ENCODE peak calls at places on chromosomes 3 and 15, in eight cellular contexts. R is PC-3, J is PC-9, B is HepG2, W is mesenchymal stem cell, G is H9, Z is hepatocyte, X is K562. U is an unnamed sample. For H3K9me3, the result is how much of the 10 kb centered on the place peaks cover.

GRCh38 chr3:186340211-186340610 is 21.8 kb downstream of the DGKG start:
- DNase-seq in G (no peak), W (no peak), X (no peak), Z (no peak), J (no peak), B (no peak), R (peak), U (no peak)

GRCh38 chr3:107870989-107871638 is 219.7 kb downstream of the CD47 start:
- DNase-seq in W (no peak), J (peak), Z (no peak), R (peak), G (no peak), X (no peak), B (no peak), U (no peak)

GRCh38 chr3:23377928-23378672 is 175.0 kb downstream of the UBE2E2 start:
- DNase-seq in J (no peak), G (no peak), X (no peak), B (no peak), W (no peak), R (no peak), Z (no peak), U (peak)

GRCh38 chr3:71497367-71497925 is 86.1 kb downstream of the FOXP1 start:
- DNase-seq in J (no peak), Z (no peak), G (peak), W (no peak), B (peak), R (no peak), X (no peak), U (no peak)

GRCh38 chr3:152127058-152127457 is 141.7 kb upstream of the MBNL1 start:
- DNase-seq in G (no peak), X (no peak), B (no peak), J (no peak), Z (no peak), W (peak), R (no peak), U (no peak)

GRCh38 chr3:8825153-8825825 is 55.9 kb upstream of the OXTR start:
- DNase-seq in J (no peak), R (no peak), W (peak), G (no peak), Z (peak), X (no peak), B (peak), U (no peak)

GRCh38 chr15:49314729-49315128 is 108.3 kb upstream of the FGF7 start:
- DNase-seq in R (no peak), Z (no peak), J (no peak), B (no peak), W (no peak), X (no peak), G (no peak), U (no peak)

GRCh38 chr3:57949779-57950618 is 58.2 kb upstream of the FLNB start:
- DNase-seq in G (no peak), Z (no peak), R (peak), B (peak), J (peak), X (no peak), W (no peak), U (no peak)

GRCh38 chr15:45638641-45639040 is 3.8 kb downstream of the SQOR start:
- DNase-seq in J (no peak), B (no peak), R (peak), X (no peak), Z (no peak), G (no peak), W (no peak), U (no peak)

GRCh38 chr3:32405155-32405554 is 13.5 kb downstream of the CMTM7 start:
- DNase-seq in J (no peak), Z (no peak), W (peak), X (no peak), R (no peak), G (no peak), B (no peak), U (no peak)

GRCh38 chr3:141326123-141326522 is 42.2 kb upstream of the ZBTB38 start:
- DNase-seq in G (no peak), W (no peak), Z (peak), J (no peak), X (no peak), R (no peak), B (no peak), U (no peak)

GRCh38 chr3:100042577-100042981 is 71.7 kb downstream of the FILIP1L start:
- DNase-seq in G (no peak), J (peak), R (peak), B (no peak), Z (no peak), X (no peak), W (peak), U (no peak)

GRCh38 chr15:36469567-36469966 is 109.9 kb upstream of the CDIN1 start:
- DNase-seq in G (no peak), Z (no peak), B (no peak), J (no peak), X (no peak), R (no peak), W (peak), U (no peak)

GRCh38 chr3:17158941-17159682 is 274.4 kb downstream of the PLCL2 start:
- DNase-seq in W (no peak), J (no peak), X (no peak), B (no peak), G (no peak), R (peak), Z (no peak), U (no peak)

GRCh38 chr3:43317461-43318316 is 31.3 kb downstream of the SNRK start:
- DNase-seq in J (no peak), G (no peak), Z (no peak), B (peak), W (peak), R (no peak), X (no peak), U (no peak)

GRCh38 chr3:169453256-169454059 is 210.1 kb downstream of the MECOM start:
- DNase-seq in W (no peak), G (no peak), J (no peak), Z (no peak), R (peak), X (no peak), B (no peak), U (no peak)

GRCh38 chr3:33848624-33849347 is 50.4 kb downstream of the PDCD6IP start:
- DNase-seq in Z (no peak), X (no peak), G (no peak), B (peak), R (no peak), W (no peak), J (no peak), U (no peak)

GRCh38 chr3:133038089-133038730 is at the start of gene TMEM108:
- DNase-seq in G (peak), W (peak), B (no peak), R (no peak), X (peak), J (no peak), Z (peak), U (no peak)

GRCh38 chr3:126208182-126208581 is 27.8 kb upstream of the ALDH1L1 start:
- DNase-seq in G (no peak), X (no peak), Z (no peak), J (no peak), R (no peak), W (no peak), B (no peak), U (no peak)

GRCh38 chr3:141407043-141407442 is 38.7 kb downstream of the ZBTB38 start:
- DNase-seq in X (no peak), Z (peak), B (no peak), W (peak), R (no peak), J (no peak), G (no peak), U (no peak)

GRCh38 chr3:12541625-12542024 is 3.7 kb downstream of the MKRN2OS start:
- DNase-seq in W (no peak), X (no peak), Z (peak), G (peak), J (no peak), R (no peak), B (no peak), U (no peak)

GRCh38 chr3:14441240-14441919 is 39.0 kb downstream of the SLC6A6 start:
- DNase-seq in W (no peak), Z (no peak), X (no peak), B (no peak), R (peak), G (no peak), J (peak), U (no peak)

GRCh38 chr3:67064105-67064504 is 66.0 kb downstream of the KBTBD8 start:
- DNase-seq in W (no peak), Z (no peak), R (no peak), B (no peak), X (no peak), J (no peak), G (no peak), U (no peak)

GRCh38 chr3:13535905-13536304 is 13.0 kb upstream of the FBLN2 start:
- DNase-seq in G (no peak), B (no peak), R (no peak), W (no peak), Z (no peak), J (no peak), X (no peak), U (no peak)

GRCh38 chr15:60442763-60443162 is 36.2 kb downstream of the ICE2 start:
- DNase-seq in J (no peak), X (no peak), B (no peak), G (no peak), W (no peak), Z (no peak), R (peak), U (no peak)

GRCh38 chr15:29815000-29815704 is 7.1 kb downstream of the TJP1 start:
- DNase-seq in G (no peak), W (peak), R (peak), J (no peak), X (peak), Z (peak), B (peak), U (no peak)

GRCh38 chr15:52349062-52349700 is 53.6 kb upstream of the MYO5C start:
- DNase-seq in G (no peak), R (no peak), Z (no peak), W (peak), X (no peak), J (no peak), B (no peak), U (no peak)

DNA sequence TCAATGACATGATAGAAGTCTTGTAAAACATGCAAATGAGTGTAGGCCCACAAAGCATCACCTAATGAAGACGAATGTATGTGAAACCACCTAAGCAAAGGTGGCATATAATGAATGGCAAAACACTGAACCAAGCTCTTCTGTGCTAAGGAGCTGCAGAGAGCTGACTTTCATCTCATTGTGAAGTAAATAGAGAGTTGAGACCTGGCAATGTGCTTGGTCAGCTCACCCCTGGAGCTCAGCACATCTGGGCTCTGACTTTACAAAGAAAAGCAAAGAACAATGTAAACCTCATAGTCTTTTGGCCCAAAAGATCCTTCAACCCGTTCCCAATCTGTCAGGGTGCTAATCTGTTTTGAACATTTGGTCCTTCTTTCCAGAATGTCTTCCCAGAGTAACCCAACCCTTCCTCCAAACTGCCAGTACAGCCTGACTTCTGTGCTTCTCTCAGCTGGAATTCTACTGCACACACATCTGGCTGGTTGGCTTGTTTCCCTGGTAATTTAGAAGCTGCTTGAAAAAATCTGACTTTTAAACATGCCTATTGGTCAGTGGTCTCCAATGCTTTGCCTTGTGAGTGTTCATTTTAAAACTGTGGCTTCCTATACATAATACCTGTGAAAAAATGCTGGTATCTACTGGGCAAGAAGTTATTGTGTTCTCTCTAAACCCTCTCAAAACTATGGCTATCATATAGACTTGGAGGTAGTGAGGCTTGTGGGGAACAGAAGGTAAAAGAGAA is 101.7 kb downstream of the CD200R1L start:
- DNase-seq in X (no peak), Z (no peak), G (no peak), W (no peak), J (no peak), B (no peak), R (no peak), U (no peak)
- H2AFZ ChIP-seq in X (no peak), Z (no peak), G (no peak), W (no peak), J (no peak), B (no peak), R (no peak), U (no peak)

DNA sequence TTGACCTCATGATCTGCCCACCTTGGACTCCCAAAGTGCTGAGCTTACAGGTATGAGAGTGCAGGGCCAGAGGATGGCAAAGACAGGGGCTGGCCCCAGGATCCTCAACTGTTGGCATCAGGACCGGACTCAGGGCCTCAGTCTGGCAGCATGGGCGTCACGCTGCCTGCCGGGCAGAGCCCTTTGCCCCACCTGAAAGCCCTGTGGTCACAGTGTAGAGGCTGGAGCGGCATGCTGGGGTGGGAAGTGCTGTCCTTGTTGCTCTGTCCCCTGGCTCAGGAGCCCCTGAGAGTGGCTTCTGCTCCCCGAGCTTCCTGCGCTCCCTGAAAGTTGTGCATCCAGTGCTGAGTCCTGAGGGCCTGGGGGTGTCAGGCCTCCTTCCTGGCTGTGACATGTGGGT is 147.1 kb downstream of the OR4M2 start:
- DNase-seq in R (no peak), B (no peak), G (no peak), Z (no peak), J (no peak), W (no peak), X (no peak), U (no peak)
- H3K9me3 ChIP-seq in R (under half), B (under half), G (half or more), Z (under half), J (under half), W (under half), X (under half), U (under half)

GRCh38 chr3:135458539-135458938 is 507.0 kb upstream of the PPP2R3A start:
- DNase-seq in W (no peak), G (no peak), R (no peak), Z (no peak), J (no peak), B (no peak), X (no peak), U (no peak)

GRCh38 chr3:135452881-135453280 is 512.6 kb upstream of the PPP2R3A start:
- DNase-seq in X (no peak), Z (no peak), W (no peak), J (no peak), R (no peak), G (peak), B (no peak), U (no peak)

GRCh38 chr3:135454890-135455289 is 510.6 kb upstream of the PPP2R3A start:
- DNase-seq in X (no peak), R (no peak), G (no peak), B (no peak), Z (no peak), J (no peak), W (no peak), U (no peak)

GRCh38 chr3:135453333-135453732 is 512.2 kb upstream of the PPP2R3A start:
- DNase-seq in X (no peak), B (no peak), G (no peak), J (no peak), Z (no peak), R (no peak), W (no peak), U (no peak)

GRCh38 chr3:135456182-135456790 is 509.2 kb upstream of the PPP2R3A start:
- DNase-seq in X (no peak), B (no peak), W (no peak), Z (peak), G (peak), J (no peak), R (no peak), U (no peak)
- H2AFZ ChIP-seq in X (no peak), B (no peak), W (no peak), Z (peak), G (no peak), J (no peak), R (no peak), U (no peak)

GRCh38 chr15:25242166-25242879 is 196.5 kb downstream of the UBE3A start:
- DNase-seq in Z (no peak), R (no peak), W (no peak), G (no peak), X (no peak), B (no peak), J (no peak), U (no peak)

GRCh38 chr15:25241241-25241801 is 197.5 kb downstream of the UBE3A start:
- DNase-seq in B (no peak), X (no peak), J (no peak), W (no peak), Z (no peak), R (no peak), G (no peak), U (no peak)

GRCh38 chr15:25244731-25245585 is 193.9 kb downstream of the UBE3A start:
- DNase-seq in W (no peak), X (no peak), J (no peak), B (no peak), Z (no peak), R (no peak), G (peak), U (no peak)

GRCh38 chr15:25243800-25244097 is 195.1 kb downstream of the UBE3A start:
- DNase-seq in W (no peak), B (no peak), Z (no peak), R (no peak), J (no peak), G (peak), X (no peak), U (no peak)

DNA sequence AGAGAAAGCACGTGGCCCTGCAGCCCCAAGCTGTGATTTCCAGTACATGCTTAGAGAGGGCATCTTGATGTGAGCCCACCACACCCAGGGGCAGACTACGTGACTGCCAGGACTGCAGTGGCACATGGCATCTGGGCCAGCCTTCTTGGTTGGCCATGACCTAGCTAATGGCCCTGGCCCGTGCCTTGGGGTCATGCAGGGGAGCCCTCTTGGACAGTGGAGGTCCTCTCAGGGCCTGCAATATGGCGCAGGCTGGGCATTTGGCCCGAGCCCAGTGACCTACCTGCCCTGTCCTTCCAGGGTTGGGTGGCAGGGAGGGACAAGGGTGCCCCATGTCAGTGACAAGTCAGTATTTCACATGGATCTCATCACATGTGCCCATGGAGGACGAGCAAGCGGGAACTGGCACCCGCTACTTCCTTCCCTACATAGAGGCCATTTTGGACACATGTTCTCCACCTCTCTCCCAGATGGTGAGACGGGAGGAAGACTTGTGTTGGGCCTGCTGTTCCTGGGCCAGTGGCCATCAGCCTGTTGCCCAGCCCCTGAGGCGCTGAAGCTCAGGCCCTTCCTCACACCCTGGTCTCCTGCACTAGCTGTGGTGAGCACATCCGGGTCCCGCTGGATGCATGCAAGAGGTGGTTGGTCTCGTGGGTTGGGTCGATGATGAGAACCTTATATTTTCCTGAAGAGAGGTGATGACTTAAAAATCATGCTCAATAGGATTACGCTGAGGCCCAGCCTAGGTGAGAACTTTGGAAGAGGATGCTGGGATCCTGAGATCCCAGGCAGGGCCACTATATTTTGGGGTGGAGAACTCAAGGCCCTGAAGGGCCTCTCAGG is 195.6 kb downstream of the UBE3A start:
- DNase-seq in Z (no peak), X (no peak), G (peak), W (no peak), B (no peak), R (no peak), J (no peak), U (no peak)
- H3K9me3 ChIP-seq in Z (under half), X (under half), G (under half), W (under half), B (half or more), R (under half), J (under half), U (under half)

GRCh38 chr15:94053626-94054025 is 177.7 kb upstream of the MCTP2 start:
- DNase-seq in Z (no peak), R (no peak), G (no peak), J (no peak), X (no peak), B (no peak), W (no peak), U (peak)
- H2AFZ ChIP-seq in Z (no peak), R (no peak), G (no peak), J (no peak), X (no peak), B (no peak), W (no peak), U (no peak)

DNA sequence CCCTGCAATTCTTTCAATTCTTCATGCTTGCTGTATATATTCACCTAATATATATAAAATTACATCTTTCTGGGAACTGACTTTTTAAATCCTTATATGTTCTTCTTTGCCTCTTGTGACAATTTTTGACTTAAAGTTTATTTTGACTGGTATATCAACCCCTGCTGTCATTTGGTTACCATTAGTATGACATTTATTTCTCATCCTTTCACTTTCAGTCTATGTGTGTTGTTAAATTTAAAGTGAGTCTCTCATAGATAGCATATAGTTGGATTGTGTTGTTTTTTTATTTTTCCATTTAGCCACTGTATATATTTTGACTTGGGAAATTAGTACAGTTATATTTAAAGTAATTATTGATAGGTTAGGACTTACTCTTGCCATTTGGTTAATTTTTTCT is 194.9 kb downstream of the DPH6 start:
- DNase-seq in X (no peak), J (no peak), Z (no peak), W (no peak), B (no peak), R (no peak), G (no peak), U (no peak)
- H3K9me3 ChIP-seq in X (under half), J (under half), Z (under half), W (under half), B (under half), R (under half), G (under half), U (under half)

GRCh38 chr15:68315495-68316007 is 38.0 kb downstream of the FEM1B start:
- DNase-seq in B (no peak), W (no peak), Z (no peak), R (no peak), J (no peak), G (peak), X (no peak), U (no peak)

GRCh38 chr15:68313501-68314390 is 36.2 kb downstream of the FEM1B start:
- DNase-seq in J (no peak), Z (no peak), B (no peak), G (peak), R (no peak), X (no peak), W (no peak), U (no peak)

GRCh38 chr15:68315035-68315434 is 37.5 kb downstream of the FEM1B start:
- DNase-seq in B (no peak), R (no peak), G (peak), W (no peak), J (no peak), Z (no peak), X (no peak), U (no peak)

GRCh38 chr15:68316061-68316804 is 38.7 kb downstream of the FEM1B start:
- DNase-seq in Z (no peak), R (peak), X (peak), J (no peak), G (peak), B (no peak), W (no peak), U (no peak)

GRCh38 chr15:68314563-68314962 is 37.0 kb downstream of the FEM1B start:
- DNase-seq in R (no peak), W (peak), G (peak), X (no peak), Z (no peak), J (no peak), B (peak), U (no peak)
- H2AFZ ChIP-seq in R (no peak), W (no peak), G (no peak), X (no peak), Z (no peak), J (no peak), B (no peak), U (no peak)

U was measured in Karpas-422.